ENCODE peak calls at places on chromosomes 1 and 21, in ten cellular contexts. G, M, V, L, F, E, N, O, Y and H are unnamed samples.

GRCh38 chr1:6353948-6354658 is 39.5 kb downstream of the ACOT7 start:
- DNase-seq in O (no peak), N (no peak), M (no peak), F (no peak), G (no peak), E (peak), L (no peak), Y (peak), V (no peak), H (peak)

GRCh38 chr1:65846911-65847310 is 54.2 kb downstream of the PDE4B start:
- DNase-seq in G (no peak), M (no peak), O (no peak), V (no peak), F (no peak), N (peak), L (no peak), E (no peak), Y (no peak), H (no peak)

GRCh38 chr1:48341221-48341620 is 118.7 kb downstream of the SLC5A9 start:
- DNase-seq in F (no peak), Y (no peak), N (no peak), G (no peak), V (no peak), L (no peak), M (peak), E (no peak), O (no peak), H (no peak)

GRCh38 chr1:226628624-226629155 is 80.1 kb downstream of the STUM start:
- DNase-seq in G (no peak), V (no peak), N (no peak), Y (peak), E (no peak), O (peak), F (peak), L (peak), M (no peak), H (no peak)

GRCh38 chr1:179178135-179178630 is 51.3 kb downstream of the ABL2 start:
- DNase-seq in L (no peak), E (no peak), V (no peak), N (no peak), F (no peak), O (no peak), Y (no peak), M (peak), G (no peak), H (no peak)

GRCh38 chr1:76154213-76154956 is 79.8 kb downstream of the ST6GALNAC3 start:
- DNase-seq in F (peak), E (peak), M (peak), Y (peak), O (peak), N (peak), L (peak), V (peak), G (peak), H (peak)

GRCh38 chr21:41802684-41803083 is 35.8 kb upstream of the RIPK4 start:
- DNase-seq in E (peak), V (no peak), F (no peak), M (peak), G (no peak), L (no peak), Y (peak), N (peak), O (no peak), H (no peak)

GRCh38 chr21:41711416-41712023 is 55.3 kb downstream of the RIPK4 start:
- DNase-seq in E (no peak), N (no peak), L (no peak), O (no peak), V (no peak), Y (no peak), M (no peak), F (no peak), G (no peak), H (no peak)

GRCh38 chr21:46196733-46197132 is 12.5 kb upstream of the SPATC1L start:
- DNase-seq in N (no peak), M (no peak), O (no peak), L (no peak), E (no peak), G (no peak), Y (no peak), V (no peak), F (no peak), H (no peak)

GRCh38 chr1:98046031-98046641 is 125.3 kb upstream of the DPYD start:
- DNase-seq in Y (peak), G (no peak), E (peak), M (peak), F (no peak), O (peak), N (no peak), L (peak), V (no peak), H (no peak)

GRCh38 chr1:66354311-66354922 is 179.5 kb upstream of the SGIP1 start:
- DNase-seq in E (no peak), Y (no peak), N (no peak), L (no peak), O (no peak), F (no peak), G (no peak), M (peak), V (no peak), H (peak)

GRCh38 chr1:184986250-184986649 is 11.9 kb upstream of the NIBAN1 start:
- DNase-seq in M (peak), O (peak), L (no peak), V (no peak), G (no peak), N (no peak), E (no peak), Y (no peak), F (no peak), H (peak)